ENCODE peak calls at places on chromosomes 12 and 14, in six cellular contexts. B, I, C, N, H and M are unnamed samples.

GRCh38 chr14:20215196-20215595 is 8.3 kb upstream of the OR11H6 start:
- DNase-seq in H (no peak), N (no peak), I (no peak), B (no peak), C (no peak), M (no peak)

GRCh38 chr14:80584638-80585505 is 356.7 kb downstream of the CEP128 start:
- DNase-seq in H (no peak), C (no peak), N (peak), B (no peak), I (no peak), M (no peak)

GRCh38 chr14:47332099-47332498 is 343.3 kb downstream of the MDGA2 start:
- DNase-seq in C (no peak), I (no peak), H (no peak), B (no peak), N (no peak), M (no peak)

GRCh38 chr14:90116444-90116843 is 54.6 kb downstream of the KCNK13 start:
- DNase-seq in H (no peak), N (no peak), I (no peak), B (no peak), C (no peak), M (no peak)

GRCh38 chr12:28574746-28575592 is 384.7 kb downstream of the CCDC91 start:
- DNase-seq in C (no peak), B (no peak), N (no peak), H (no peak), I (no peak), M (no peak)

GRCh38 chr12:68854078-68854468 is 46.1 kb downstream of the MDM2 start:
- DNase-seq in N (no peak), B (no peak), I (no peak), C (no peak), H (no peak), M (no peak)

GRCh38 chr14:103684871-103685270 is 30.4 kb downstream of the XRCC3 start:
- DNase-seq in I (no peak), H (no peak), B (no peak), C (no peak), N (no peak), M (no peak)

GRCh38 chr12:78293039-78293686 is 462.5 kb downstream of the NAV3 start:
- DNase-seq in B (no peak), H (no peak), C (no peak), N (peak), I (no peak), M (no peak)

GRCh38 chr14:49679271-49679670 is 8.7 kb downstream of the POLE2 start:
- DNase-seq in H (no peak), I (no peak), C (no peak), B (no peak), N (no peak), M (no peak)

GRCh38 chr12:122850695-122851350 is 15.6 kb downstream of the HIP1R start:
- DNase-seq in H (no peak), C (no peak), I (no peak), N (no peak), B (no peak), M (no peak)

GRCh38 chr12:46661161-46661845 is 164.5 kb downstream of the SLC38A4 start:
- DNase-seq in B (no peak), H (no peak), C (peak), N (peak), I (peak), M (peak)

GRCh38 chr12:72063073-72063472 is 124.4 kb downstream of the TPH2 start:
- DNase-seq in N (no peak), I (no peak), B (no peak), C (no peak), H (no peak), M (no peak)

GRCh38 chr14:95496690-95497241 is 19.7 kb downstream of the SYNE3 start:
- DNase-seq in H (no peak), N (peak), I (no peak), C (no peak), B (no peak), M (no peak)

GRCh38 chr12:13062669-13063068 is 18.5 kb downstream of the FAM234B start:
- DNase-seq in I (no peak), H (no peak), B (no peak), C (no peak), N (no peak), M (no peak)

GRCh38 chr14:100548939-100549338 is 38.3 kb downstream of the BEGAIN start:
- DNase-seq in H (no peak), N (no peak), C (no peak), I (no peak), B (no peak), M (no peak)

GRCh38 chr12:75779891-75780501 is 251.6 kb downstream of the PHLDA1 start:
- DNase-seq in I (peak), C (no peak), N (no peak), H (no peak), B (no peak), M (no peak)

GRCh38 chr12:106288510-106289195 is 13.9 kb upstream of the TCP11L2 start:
- DNase-seq in H (no peak), C (no peak), N (peak), I (no peak), B (no peak), M (no peak)

GRCh38 chr12:27506645-27507189 is 17.3 kb upstream of the PPFIBP1 start:
- DNase-seq in B (no peak), N (no peak), C (no peak), I (no peak), H (no peak), M (no peak)

GRCh38 chr14:77603654-77604270 is 12.7 kb downstream of the SPTLC2 start:
- DNase-seq in I (no peak), B (no peak), C (no peak), N (no peak), H (no peak), M (peak)

GRCh38 chr12:47920913-47921312 is 16.1 kb upstream of the VDR start:
- DNase-seq in I (no peak), C (no peak), H (no peak), N (no peak), B (no peak), M (no peak)

GRCh38 chr14:105279642-105280361 is 21.0 kb downstream of the BRF1 start:
- DNase-seq in C (no peak), I (no peak), B (no peak), N (no peak), H (no peak), M (no peak)

GRCh38 chr12:89762498-89763170 is 54.0 kb upstream of the ATP2B1 start:
- DNase-seq in N (no peak), C (no peak), I (no peak), H (no peak), B (no peak), M (no peak)

GRCh38 chr12:7712841-7713442 is 1.7 kb downstream of the DPPA3 start:
- DNase-seq in H (no peak), B (no peak), N (no peak), I (no peak), C (no peak), M (no peak)

GRCh38 chr12:111442301-111443045 is 36.8 kb downstream of the SH2B3 start:
- DNase-seq in N (no peak), H (no peak), C (no peak), B (no peak), I (no peak), M (no peak)

GRCh38 chr14:30854492-30854891 is 19.9 kb upstream of the COCH start:
- DNase-seq in H (no peak), N (no peak), I (no peak), B (no peak), C (peak), M (no peak)

GRCh38 chr14:81559385-81559784 is 25.7 kb upstream of the SEL1L start:
- DNase-seq in C (no peak), N (no peak), B (no peak), I (no peak), H (no peak), M (no peak)

GRCh38 chr12:18415227-18415626 is 153.9 kb downstream of the PIK3C2G start:
- DNase-seq in H (no peak), B (no peak), N (no peak), I (no peak), C (no peak), M (no peak)

GRCh38 chr14:75531256-75531655 is 9.0 kb downstream of the BATF start:
- DNase-seq in B (no peak), H (no peak), I (no peak), C (no peak), N (no peak), M (no peak)

GRCh38 chr14:104001003-104001402 is 58.7 kb upstream of the RD3L start:
- DNase-seq in H (no peak), C (no peak), I (peak), B (no peak), N (no peak), M (peak)